ENCODE peak calls at places on chromosomes 5 and 9, in ten cellular contexts. S is PC-9; F is SK-N-SH; V is fibroblast of lung; W is amygdala; A is stimulated activated CD8-positive, alpha-beta memory T cell treated with anti-CD3 and anti-CD28 coated beads, Interleukin-15, amount 100 ng/mL, for 24 hours; Z is NCI-H446; E is activated naive CD4-positive, alpha-beta T cell; P is H4; N is stimulated activated naive CD4-positive, alpha-beta T cell. U is an unnamed sample.

GRCh38 chr5:167743685-167744084 is 547.8 kb upstream of the WWC1 start:
- DNase-seq in P (no peak), F (no peak), V (peak; percentile 92), E (no peak), N (no peak), W (no peak), S (peak; percentile 81), A (no peak), Z (no peak), U (no peak)

GRCh38 chr5:63245271-63245670 is 666.7 kb downstream of the LRRC70 start:
- DNase-seq in P (no peak), E (no peak), N (no peak), A (no peak), F (no peak), Z (no peak), V (peak; percentile 60), W (no peak), S (no peak), U (no peak)

GRCh38 chr9:16413509-16414016 is 456.9 kb downstream of the BNC2 start:
- DNase-seq in S (peak; percentile 86), A (no peak), W (no peak), E (no peak), F (no peak), V (peak; percentile 91), Z (no peak), N (no peak), P (no peak), U (no peak)

GRCh38 chr9:91555132-91555531 is 131.5 kb upstream of the NFIL3 start:
- DNase-seq in V (peak; percentile 72), F (no peak), P (no peak), E (no peak), S (no peak), Z (no peak), W (no peak), A (no peak), N (no peak), U (no peak)

GRCh38 chr9:21813575-21814473 is 11.4 kb downstream of the MTAP start:
- DNase-seq in Z (peak; percentile 78), A (no peak), N (no peak), S (peak; percentile 75), E (peak; percentile 10), V (peak; percentile 78), W (peak; percentile 8), F (peak; percentile 52), P (no peak), U (no peak)

GRCh38 chr5:143213231-143213850 is 190.1 kb downstream of the NR3C1 start:
- DNase-seq in V (peak; percentile 66), W (no peak), A (no peak), S (no peak), F (no peak), P (no peak), N (no peak), Z (no peak), E (no peak), U (no peak)

GRCh38 chr5:172854958-172855357 is 20.9 kb downstream of the ERGIC1 start:
- DNase-seq in P (no peak), V (no peak), Z (no peak), N (no peak), W (no peak), A (no peak), S (no peak), F (no peak), E (no peak), U (no peak)

GRCh38 chr9:114612272-114612923 is 1.3 kb downstream of the TMEM268 start:
- DNase-seq in V (no peak), Z (no peak), N (no peak), F (peak; percentile 37), A (no peak), P (no peak), S (no peak), W (no peak), E (no peak), U (no peak)

GRCh38 chr9:104301770-104302169 is 202.3 kb upstream of the OR13F1 start:
- DNase-seq in Z (no peak), E (no peak), F (no peak), P (no peak), S (no peak), A (no peak), N (no peak), V (no peak), W (no peak), U (no peak)

GRCh38 chr9:70477146-70477745 is 62.8 kb upstream of the KLF9 start:
- DNase-seq in E (no peak), F (no peak), N (no peak), V (peak; percentile 68), S (no peak), W (no peak), Z (no peak), A (no peak), P (peak; percentile 41), U (no peak)

GRCh38 chr9:116178481-116179211 is 25.1 kb downstream of the PAPPA start:
- DNase-seq in P (no peak), N (no peak), F (no peak), V (no peak), A (no peak), Z (no peak), S (no peak), W (no peak), E (no peak), U (no peak)